ENCODE peak calls at places on chromosome 7, in ten cellular contexts. P is body of pancreas; V is Panc1; H is CD8-positive, alpha-beta T cell; Y is naive thymus-derived CD4-positive, alpha-beta T cell; L is fibroblast of lung; F is GM23338; N is H7; Z is cardiac muscle cell; I is IMR-90. E is an unnamed sample.

GRCh38 chr7:156559001-156559400 is 81.6 kb upstream of the RNF32 start:
- DNase-seq in P (no peak), L (no peak), F (no peak), Z (no peak), I (no peak), H (no peak), Y (no peak), N (no peak), V (no peak), E (no peak)

GRCh38 chr7:155357573-155358041 is 59.9 kb downstream of the INSIG1 start:
- DNase-seq in V (no peak), N (no peak), H (no peak), Z (no peak), F (no peak), P (no peak), Y (no peak), I (peak; percentile 32), L (peak; percentile 53), E (no peak)

GRCh38 chr7:80686576-80686975 is 48.1 kb downstream of the CD36 start:
- DNase-seq in V (no peak), F (no peak), N (no peak), H (no peak), P (no peak), I (peak; percentile 68), Z (no peak), Y (no peak), L (peak; percentile 66), E (no peak)

GRCh38 chr7:20113423-20114027 is 103.7 kb downstream of the MACC1 start:
- DNase-seq in Z (no peak), P (no peak), H (no peak), L (no peak), I (no peak), F (no peak), V (no peak), Y (no peak), N (no peak), E (no peak)

GRCh38 chr7:136026209-136026608 is 49.0 kb upstream of the MTPN start:
- DNase-seq in H (no peak), Z (no peak), Y (no peak), N (no peak), L (no peak), V (no peak), I (no peak), F (no peak), P (no peak), E (no peak)

GRCh38 chr7:23058412-23059096 is 44.6 kb upstream of the HYCC1 start:
- DNase-seq in P (no peak), V (no peak), Z (no peak), I (no peak), L (no peak), H (no peak), Y (no peak), F (no peak), N (no peak), E (no peak)

GRCh38 chr7:151857412-151857811 is 19.5 kb downstream of the PRKAG2 start:
- DNase-seq in P (no peak), N (no peak), I (no peak), Y (no peak), Z (no peak), L (no peak), H (no peak), V (no peak), F (no peak), E (no peak)

GRCh38 chr7:45645141-45645969 is 71.2 kb downstream of the ADCY1 start:
- DNase-seq in H (no peak), N (no peak), I (no peak), P (no peak), Y (no peak), V (no peak), L (no peak), Z (no peak), F (no peak), E (no peak)

GRCh38 chr7:13800694-13801448 is 188.6 kb downstream of the ETV1 start:
- DNase-seq in N (no peak), Z (no peak), L (peak; percentile 69), I (peak; percentile 96), P (peak; percentile 22), Y (no peak), V (no peak), F (peak; percentile 17), H (no peak), E (no peak)

GRCh38 chr7:36430171-36430570 is 40.5 kb downstream of the ANLN start:
- DNase-seq in Z (no peak), H (no peak), I (peak; percentile 6), L (no peak), F (no peak), Y (no peak), N (no peak), P (no peak), V (no peak), E (no peak)
- H3K36me3 ChIP-seq in Z (no peaks in the 10 kb centered on the region), H (no peaks in the 10 kb centered on the region), I (peaks cover 4% of the 10 kb centered on the region), L (no peaks in the 10 kb centered on the region), F (peaks cover 12% of the 10 kb centered on the region), Y (no peaks in the 10 kb centered on the region), N (peaks cover 7% of the 10 kb centered on the region), P (no peaks in the 10 kb centered on the region), V (peaks cover 78% of the 10 kb centered on the region), E (peaks cover 96% of the 10 kb centered on the region)

GRCh38 chr7:134302120-134302519 is 14.6 kb downstream of the SLC35B4 start:
- DNase-seq in L (peak; percentile 23), Y (no peak), P (no peak), Z (no peak), I (peak; percentile 30), F (no peak), V (no peak), H (no peak), N (no peak), E (no peak)

GRCh38 chr7:134300988-134301387 is 15.7 kb downstream of the SLC35B4 start:
- DNase-seq in P (no peak), N (no peak), H (no peak), L (no peak), F (no peak), V (no peak), I (no peak), Z (no peak), Y (no peak), E (no peak)

GRCh38 chr7:134297489-134297888 is 19.2 kb downstream of the SLC35B4 start:
- DNase-seq in F (no peak), Y (no peak), V (no peak), Z (no peak), I (no peak), H (no peak), L (no peak), N (no peak), P (no peak), E (no peak)

GRCh38 chr7:134293029-134293740 is 23.5 kb downstream of the SLC35B4 start:
- DNase-seq in I (no peak), H (no peak), N (no peak), Z (no peak), V (no peak), Y (no peak), L (no peak), P (no peak), F (no peak), E (no peak)

GRCh38 chr7:134298902-134299683 is 17.6 kb downstream of the SLC35B4 start:
- DNase-seq in I (peak; percentile 78), L (peak; percentile 81), Z (no peak), H (no peak), F (no peak), Y (no peak), N (no peak), V (no peak), P (peak; percentile 39), E (no peak)
- H3K36me3 ChIP-seq in I (peaks cover 16% of the 10 kb centered on the region), L (no peaks in the 10 kb centered on the region), Z (peaks cover 75% of the 10 kb centered on the region), H (peaks cover 11% of the 10 kb centered on the region), F (peaks cover 23% of the 10 kb centered on the region), Y (peaks cover 14% of the 10 kb centered on the region), N (peaks cover 15% of the 10 kb centered on the region), V (peaks cover 2% of the 10 kb centered on the region), P (no peaks in the 10 kb centered on the region), E (peaks cover 46% of the 10 kb centered on the region)

GRCh38 chr7:107953265-107953923 is 49.6 kb downstream of the LAMB1 start:
- DNase-seq in I (no peak), N (no peak), L (no peak), H (no peak), P (no peak), V (no peak), Z (no peak), Y (no peak), F (no peak), E (no peak)
- H3K36me3 ChIP-seq in I (peaks cover 52% of the 10 kb centered on the region), N (peaks cover 6% of the 10 kb centered on the region), L (peaks cover 40% of the 10 kb centered on the region), H (no peaks in the 10 kb centered on the region), P (no peaks in the 10 kb centered on the region), V (peaks cover 18% of the 10 kb centered on the region), Z (no peaks in the 10 kb centered on the region), Y (no peaks in the 10 kb centered on the region), F (no peaks in the 10 kb centered on the region), E (peaks cover 69% of the 10 kb centered on the region)

GRCh38 chr7:76062254-76062653 is 14.3 kb downstream of the MDH2 start:
- DNase-seq in I (no peak), Z (no peak), V (no peak), Y (no peak), N (peak; percentile 12), H (no peak), F (no peak), L (no peak), P (no peak), E (no peak)

GRCh38 chr7:76064208-76064970 is 16.5 kb downstream of the MDH2 start:
- DNase-seq in P (no peak), L (no peak), Z (no peak), N (peak; percentile 21), I (no peak), Y (no peak), V (no peak), H (no peak), F (no peak), E (no peak)

GRCh38 chr7:76066716-76067503 is 19.0 kb downstream of the MDH2 start:
- DNase-seq in F (no peak), H (no peak), L (no peak), I (no peak), P (no peak), V (no peak), N (peak; percentile 8), Y (no peak), Z (no peak), E (no peak)

GRCh38 chr7:76063114-76063513 is 15.2 kb downstream of the MDH2 start:
- DNase-seq in H (no peak), Y (no peak), L (no peak), I (no peak), V (no peak), N (peak; percentile 16), F (no peak), Z (no peak), P (no peak), E (no peak)

GRCh38 chr7:76065016-76065612 is 17.2 kb downstream of the MDH2 start:
- DNase-seq in P (no peak), Z (no peak), L (no peak), N (peak; percentile 16), F (no peak), Y (no peak), H (no peak), V (no peak), I (no peak), E (no peak)
- H3K36me3 ChIP-seq in P (peaks cover 11% of the 10 kb centered on the region), Z (peaks cover 47% of the 10 kb centered on the region), L (peaks cover 30% of the 10 kb centered on the region), N (peaks cover 51% of the 10 kb centered on the region), F (peaks cover 25% of the 10 kb centered on the region), Y (peaks cover 6% of the 10 kb centered on the region), H (peaks cover 40% of the 10 kb centered on the region), V (peaks cover 12% of the 10 kb centered on the region), I (peaks cover 63% of the 10 kb centered on the region), E (peaks cover 53% of the 10 kb centered on the region)